ENCODE peak calls at places on chromosomes 1 and 21, in seven cellular contexts. T, Z, W, D, H, R and S are unnamed samples. For H3K27me3 and H3K4me1, the result is how much of the 10 kb centered on the place peaks cover.

GRCh38 chr1:91568261-91568660 is 67.6 kb downstream of the CDC7 start:
- DNase-seq in Z (no peak), W (no peak), D (no peak), R (no peak), T (no peak), H (no peak), S (no peak)

GRCh38 chr1:167499106-167499505 is 19.2 kb downstream of the CD247 start:
- DNase-seq in Z (no peak), T (no peak), D (no peak), H (no peak), R (no peak), W (no peak), S (no peak)

GRCh38 chr1:2606004-2606805 is 19.6 kb downstream of the PRXL2B start:
- DNase-seq in Z (peak), W (no peak), T (no peak), H (no peak), D (no peak), R (peak), S (no peak)

GRCh38 chr1:219657186-219657585 is 44.3 kb upstream of the ZC3H11B start:
- DNase-seq in W (no peak), Z (no peak), D (no peak), T (no peak), R (no peak), H (no peak), S (no peak)

GRCh38 chr1:212060632-212061472 is 25.3 kb downstream of the DTL start:
- DNase-seq in Z (no peak), W (no peak), H (no peak), D (no peak), R (no peak), T (no peak), S (no peak)

GRCh38 chr1:54167422-54168139 is 14.8 kb upstream of the CDCP2 start:
- DNase-seq in H (no peak), W (no peak), D (no peak), Z (no peak), T (no peak), R (no peak), S (no peak)

GRCh38 chr1:244447552-244447951 is 4.2 kb downstream of the ADSS2 start:
- DNase-seq in W (no peak), Z (no peak), T (no peak), D (no peak), H (no peak), R (no peak), S (no peak)

GRCh38 chr1:152924191-152924590 is 15.8 kb downstream of the IVL start:
- DNase-seq in D (no peak), W (no peak), Z (no peak), R (no peak), H (no peak), T (no peak), S (no peak)

GRCh38 chr1:109501644-109502367 is 7.7 kb downstream of the AMIGO1 start:
- DNase-seq in Z (no peak), T (no peak), W (no peak), R (no peak), H (no peak), D (no peak), S (no peak)

GRCh38 chr21:36858320-36858957 is 108.0 kb downstream of the HLCS start:
- DNase-seq in H (no peak), T (no peak), Z (no peak), D (no peak), R (no peak), W (no peak), S (no peak)

GRCh38 chr1:65309317-65310077 is at the start of gene DNAJC6:
- DNase-seq in T (peak), R (peak), Z (peak), W (peak), D (peak), H (peak), S (peak)

GRCh38 chr1:235601087-235601486 is 48.5 kb downstream of the GNG4 start:
- DNase-seq in D (no peak), Z (peak), H (peak), W (no peak), T (no peak), R (peak), S (no peak)

GRCh38 chr1:41640141-41640751 is 155.8 kb upstream of the EDN2 start:
- DNase-seq in T (no peak), W (no peak), D (no peak), H (no peak), Z (no peak), R (peak), S (no peak)

GRCh38 chr1:1004420-1004779 is 4.5 kb upstream of the HES4 start:
- DNase-seq in T (no peak), D (no peak), R (peak), H (no peak), W (no peak), Z (no peak), S (no peak)

GRCh38 chr1:174721246-174721645 is 273.5 kb downstream of the GPR52 start:
- DNase-seq in T (no peak), D (no peak), W (no peak), H (no peak), R (no peak), Z (no peak), S (no peak)

GRCh38 chr21:43192501-43193081 is 23.8 kb downstream of the CRYAA start:
- DNase-seq in H (no peak), Z (peak), D (no peak), W (peak), T (no peak), R (no peak), S (no peak)

GRCh38 chr21:27480841-27481261 is 514.0 kb upstream of the ADAMTS5 start:
- DNase-seq in T (no peak), W (no peak), H (no peak), R (no peak), Z (no peak), D (no peak), S (no peak)

GRCh38 chr21:39116761-39117425 is 66.4 kb downstream of the PSMG1 start:
- DNase-seq in R (no peak), D (no peak), Z (no peak), H (no peak), T (no peak), W (peak), S (no peak)

GRCh38 chr1:45172015-45172414 is 34.4 kb downstream of the ZSWIM5 start:
- DNase-seq in Z (no peak), T (no peak), H (no peak), W (no peak), D (peak), R (no peak), S (no peak)

GRCh38 chr1:199113265-199113869 is 474.5 kb downstream of the PTPRC start:
- DNase-seq in T (peak), R (peak), Z (peak), D (peak), W (no peak), H (peak), S (peak)

GRCh38 chr1:59755084-59755685 is 59.6 kb upstream of the HOOK1 start:
- DNase-seq in H (no peak), W (no peak), D (no peak), T (no peak), Z (no peak), R (no peak), S (no peak)

GRCh38 chr1:59757185-59757747 is 57.5 kb upstream of the HOOK1 start:
- DNase-seq in W (no peak), D (no peak), Z (no peak), R (no peak), T (no peak), H (no peak), S (no peak)

GRCh38 chr1:59763418-59763817 is 51.3 kb upstream of the HOOK1 start:
- DNase-seq in T (no peak), W (no peak), D (no peak), Z (no peak), R (no peak), H (no peak), S (no peak)

GRCh38 chr1:59761440-59761839 is 53.3 kb upstream of the HOOK1 start:
- DNase-seq in R (no peak), W (no peak), Z (no peak), T (no peak), D (no peak), H (no peak), S (no peak)

GRCh38 chr1:59759156-59759925 is 55.4 kb upstream of the HOOK1 start:
- DNase-seq in Z (peak), W (peak), T (peak), H (peak), D (peak), R (peak), S (peak)
- H3K4me3 ChIP-seq in Z (no peak), W (no peak), T (no peak), H (no peak), D (peak), R (no peak), S (no peak)

GRCh38 chr1:237861944-237862343 is 28.8 kb downstream of the ZP4 start:
- DNase-seq in R (no peak), Z (peak), H (no peak), D (no peak), W (no peak), T (no peak), S (no peak)
- H3K27me3 ChIP-seq in R (under half), Z (under half), H (under half), D (under half), W (under half), T (under half), S (under half)

GRCh38 chr1:155005076-155005971 is 2.7 kb downstream of the ZBTB7B start:
- DNase-seq in W (peak), T (no peak), H (no peak), Z (peak), D (no peak), R (no peak), S (no peak)

GRCh38 chr1:155009221-155009711 is 6.7 kb downstream of the ZBTB7B start:
- DNase-seq in R (no peak), Z (no peak), T (no peak), H (no peak), W (no peak), D (no peak), S (no peak)

GRCh38 chr1:155006601-155007101 is 4.0 kb downstream of the ZBTB7B start:
- DNase-seq in W (no peak), H (no peak), R (no peak), Z (peak), T (no peak), D (no peak), S (no peak)

GRCh38 chr1:155008015-155008941 is 5.7 kb downstream of the ZBTB7B start:
- DNase-seq in W (no peak), T (no peak), Z (no peak), D (no peak), H (no peak), R (no peak), S (no peak)

GRCh38 chr1:155007253-155007828 is 4.7 kb downstream of the ZBTB7B start:
- DNase-seq in D (no peak), H (no peak), T (no peak), Z (no peak), W (no peak), R (no peak), S (no peak)
- H3K4me1 ChIP-seq in D (under half), H (under half), T (half or more), Z (under half), W (half or more), R (under half), S (under half)

GRCh38 chr1:161185732-161186311 is 8.5 kb upstream of the B4GALT3 start:
- DNase-seq in W (no peak), H (no peak), D (no peak), T (no peak), R (no peak), Z (no peak), S (no peak)

GRCh38 chr1:161185282-161185682 is 8.0 kb upstream of the B4GALT3 start:
- DNase-seq in Z (peak), R (no peak), D (no peak), T (peak), H (no peak), W (peak), S (no peak)

GRCh38 chr1:161180643-161181042 is 3.3 kb upstream of the B4GALT3 start:
- DNase-seq in T (no peak), W (no peak), H (no peak), D (no peak), R (no peak), Z (no peak), S (no peak)

GRCh38 chr1:161179698-161180097 is 2.4 kb upstream of the B4GALT3 start:
- DNase-seq in Z (no peak), R (no peak), D (no peak), H (no peak), T (no peak), W (no peak), S (no peak)

GRCh38 chr1:161182214-161182613 is 4.9 kb upstream of the B4GALT3 start:
- DNase-seq in W (no peak), H (no peak), D (no peak), T (peak), Z (no peak), R (no peak), S (no peak)
- H3K4me3 ChIP-seq in W (no peak), H (no peak), D (no peak), T (peak), Z (no peak), R (no peak), S (no peak)

GRCh38 chr1:47196622-47197021 is 6.8 kb upstream of the PDZK1IP1 start:
- DNase-seq in R (peak), W (peak), Z (no peak), D (no peak), H (no peak), T (no peak), S (no peak)

GRCh38 chr1:47205918-47206317 is 16.1 kb upstream of the PDZK1IP1 start:
- DNase-seq in H (no peak), D (no peak), Z (no peak), W (peak), T (no peak), R (peak), S (no peak)

GRCh38 chr1:47198214-47198613 is 8.4 kb upstream of the PDZK1IP1 start:
- DNase-seq in T (no peak), W (peak), R (no peak), H (no peak), Z (no peak), D (no peak), S (no peak)

GRCh38 chr1:47201179-47201578 is 11.3 kb upstream of the PDZK1IP1 start:
- DNase-seq in H (no peak), R (peak), T (no peak), W (peak), D (no peak), Z (no peak), S (no peak)
- H3K27me3 ChIP-seq in H (under half), R (under half), T (under half), W (under half), D (under half), Z (under half), S (under half)

DNA sequence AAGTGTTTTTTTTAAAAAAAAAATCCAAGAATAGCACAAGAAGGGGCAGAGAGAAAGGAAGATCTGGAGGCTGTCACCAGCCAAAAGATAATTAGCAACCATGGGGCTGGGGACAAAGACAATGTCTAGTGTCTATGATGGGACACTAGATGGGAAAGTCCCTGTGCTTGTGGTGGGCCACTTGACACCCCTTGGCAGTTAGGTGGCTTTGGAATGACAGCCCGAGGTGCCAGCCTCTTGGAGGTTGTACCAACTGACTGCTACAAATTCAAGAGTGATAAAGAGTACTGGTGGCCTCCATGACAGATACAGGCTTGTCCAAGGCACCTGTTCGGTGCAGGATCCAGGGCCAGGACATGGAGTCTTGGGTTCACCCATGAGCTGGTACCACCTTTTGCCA is 21.6 kb downstream of the ATP2B4 start:
- DNase-seq in R (no peak), D (no peak), H (no peak), Z (no peak), T (no peak), W (no peak), S (no peak)
- H3K4me1 ChIP-seq in R (under half), D (under half), H (under half), Z (under half), T (under half), W (half or more), S (under half)